ENCODE peak calls at places on chromosomes 6 and 20, in seven cellular contexts. One of them, this sample, is unnamed.

GRCh38 chr6:154229796-154230195 is 126.8 kb downstream of the IPCEF1 start:
- DNase-seq in effector memory CD4-positive, alpha-beta T cell: peak; percentile 14
- DNase-seq in Caki2: no peak
- DNase-seq in body of pancreas: no peak
- DNase-seq in heart right ventricle: no peak
- DNase-seq in NCI-H1436 treated with DMSO at 0.1 percent for 48 hours: no peak
- DNase-seq in NT2/D1: no peak
- DNase-seq in this sample: peak; percentile 60

GRCh38 chr20:50387996-50388332 is 122.2 kb upstream of the PTPN1 start:
- DNase-seq in effector memory CD4-positive, alpha-beta T cell: no peak
- DNase-seq in Caki2: no peak
- DNase-seq in body of pancreas: no peak
- DNase-seq in heart right ventricle: no peak
- DNase-seq in NCI-H1436 treated with DMSO at 0.1 percent for 48 hours: no peak
- DNase-seq in NT2/D1: no peak
- DNase-seq in this sample: peak; percentile 32

GRCh38 chr6:31906122-31906521 is 4.2 kb upstream of the ZBTB12 start:
- DNase-seq in effector memory CD4-positive, alpha-beta T cell: no peak
- DNase-seq in Caki2: no peak
- DNase-seq in body of pancreas: no peak
- DNase-seq in heart right ventricle: no peak
- DNase-seq in NCI-H1436 treated with DMSO at 0.1 percent for 48 hours: no peak
- DNase-seq in NT2/D1: no peak
- DNase-seq in this sample: no peak

GRCh38 chr6:43189905-43190304 is 7.9 kb downstream of the CUL9 start:
- DNase-seq in effector memory CD4-positive, alpha-beta T cell: no peak
- DNase-seq in Caki2: no peak
- DNase-seq in body of pancreas: no peak
- DNase-seq in heart right ventricle: no peak
- DNase-seq in NCI-H1436 treated with DMSO at 0.1 percent for 48 hours: no peak
- DNase-seq in NT2/D1: no peak
- DNase-seq in this sample: no peak

GRCh38 chr6:55694148-55694547 is 115.2 kb upstream of the HMGCLL1 start:
- DNase-seq in effector memory CD4-positive, alpha-beta T cell: no peak
- DNase-seq in Caki2: peak; percentile 30
- DNase-seq in body of pancreas: no peak
- DNase-seq in heart right ventricle: peak; percentile 48
- DNase-seq in NCI-H1436 treated with DMSO at 0.1 percent for 48 hours: no peak
- DNase-seq in NT2/D1: peak; percentile 54
- DNase-seq in this sample: no peak

GRCh38 chr20:40980106-40980827 is 48.4 kb upstream of the TOP1 start:
- DNase-seq in effector memory CD4-positive, alpha-beta T cell: no peak
- DNase-seq in Caki2: no peak
- DNase-seq in body of pancreas: no peak
- DNase-seq in heart right ventricle: no peak
- DNase-seq in NCI-H1436 treated with DMSO at 0.1 percent for 48 hours: no peak
- DNase-seq in NT2/D1: no peak
- DNase-seq in this sample: no peak

GRCh38 chr6:125310994-125311649 is 9.4 kb upstream of the HDDC2 start:
- DNase-seq in effector memory CD4-positive, alpha-beta T cell: no peak
- DNase-seq in Caki2: peak; percentile 67
- DNase-seq in body of pancreas: peak; percentile 30
- DNase-seq in heart right ventricle: peak; percentile 47
- DNase-seq in NCI-H1436 treated with DMSO at 0.1 percent for 48 hours: no peak
- DNase-seq in NT2/D1: peak; percentile 25
- DNase-seq in this sample: peak; percentile 58

GRCh38 chr6:169976301-169977081 is 225.1 kb downstream of the ERMARD start:
- DNase-seq in effector memory CD4-positive, alpha-beta T cell: no peak
- DNase-seq in Caki2: peak; percentile 15
- DNase-seq in body of pancreas: no peak
- DNase-seq in heart right ventricle: no peak
- DNase-seq in NCI-H1436 treated with DMSO at 0.1 percent for 48 hours: no peak
- DNase-seq in NT2/D1: no peak
- DNase-seq in this sample: peak; percentile 46

GRCh38 chr20:20273281-20273680 is 94.6 kb upstream of the INSM1 start:
- DNase-seq in effector memory CD4-positive, alpha-beta T cell: no peak
- DNase-seq in Caki2: no peak
- DNase-seq in body of pancreas: no peak
- DNase-seq in heart right ventricle: no peak
- DNase-seq in NCI-H1436 treated with DMSO at 0.1 percent for 48 hours: no peak
- DNase-seq in NT2/D1: no peak
- DNase-seq in this sample: no peak

GRCh38 chr6:167689278-167689677 is 137.4 kb upstream of the AFDN start:
- DNase-seq in effector memory CD4-positive, alpha-beta T cell: no peak
- DNase-seq in Caki2: no peak
- DNase-seq in body of pancreas: no peak
- DNase-seq in heart right ventricle: no peak
- DNase-seq in NCI-H1436 treated with DMSO at 0.1 percent for 48 hours: no peak
- DNase-seq in NT2/D1: no peak
- DNase-seq in this sample: no peak

GRCh38 chr20:49457444-49457843 is 25.0 kb downstream of the KCNB1 start:
- DNase-seq in effector memory CD4-positive, alpha-beta T cell: no peak
- DNase-seq in Caki2: no peak
- DNase-seq in body of pancreas: no peak
- DNase-seq in heart right ventricle: no peak
- DNase-seq in NCI-H1436 treated with DMSO at 0.1 percent for 48 hours: no peak
- DNase-seq in NT2/D1: no peak
- DNase-seq in this sample: no peak

GRCh38 chr20:63125581-63125892 is 90.4 kb downstream of the YTHDF1 start:
- DNase-seq in effector memory CD4-positive, alpha-beta T cell: no peak
- DNase-seq in Caki2: no peak
- DNase-seq in body of pancreas: no peak
- DNase-seq in heart right ventricle: no peak
- DNase-seq in NCI-H1436 treated with DMSO at 0.1 percent for 48 hours: no peak
- DNase-seq in NT2/D1: no peak
- DNase-seq in this sample: no peak

GRCh38 chr6:15888798-15889772 is 226.3 kb upstream of the DTNBP1 start:
- DNase-seq in effector memory CD4-positive, alpha-beta T cell: no peak
- DNase-seq in Caki2: no peak
- DNase-seq in body of pancreas: no peak
- DNase-seq in heart right ventricle: no peak
- DNase-seq in NCI-H1436 treated with DMSO at 0.1 percent for 48 hours: no peak
- DNase-seq in NT2/D1: no peak
- DNase-seq in this sample: no peak

GRCh38 chr6:13373488-13373886 is 45.1 kb upstream of the TBC1D7 start:
- DNase-seq in effector memory CD4-positive, alpha-beta T cell: no peak
- DNase-seq in Caki2: no peak
- DNase-seq in body of pancreas: no peak
- DNase-seq in heart right ventricle: no peak
- DNase-seq in NCI-H1436 treated with DMSO at 0.1 percent for 48 hours: no peak
- DNase-seq in NT2/D1: no peak
- DNase-seq in this sample: no peak

GRCh38 chr6:121592955-121593665 is 157.7 kb downstream of the GJA1 start:
- DNase-seq in effector memory CD4-positive, alpha-beta T cell: no peak
- DNase-seq in Caki2: no peak
- DNase-seq in body of pancreas: no peak
- DNase-seq in heart right ventricle: no peak
- DNase-seq in NCI-H1436 treated with DMSO at 0.1 percent for 48 hours: no peak
- DNase-seq in NT2/D1: no peak
- DNase-seq in this sample: no peak

GRCh38 chr6:161836643-161837448 is 563.0 kb upstream of the AGPAT4 start:
- DNase-seq in effector memory CD4-positive, alpha-beta T cell: no peak
- DNase-seq in Caki2: peak; percentile 22
- DNase-seq in body of pancreas: peak; percentile 18
- DNase-seq in heart right ventricle: no peak
- DNase-seq in NCI-H1436 treated with DMSO at 0.1 percent for 48 hours: no peak
- DNase-seq in NT2/D1: no peak
- DNase-seq in this sample: no peak

GRCh38 chr6:148379966-148380653 is 37.5 kb downstream of the SASH1 start:
- DNase-seq in effector memory CD4-positive, alpha-beta T cell: no peak
- DNase-seq in Caki2: no peak
- DNase-seq in body of pancreas: no peak
- DNase-seq in heart right ventricle: no peak
- DNase-seq in NCI-H1436 treated with DMSO at 0.1 percent for 48 hours: no peak
- DNase-seq in NT2/D1: no peak
- DNase-seq in this sample: no peak

GRCh38 chr6:78615430-78615904 is 251.9 kb upstream of the IRAK1BP1 start:
- DNase-seq in effector memory CD4-positive, alpha-beta T cell: no peak
- DNase-seq in Caki2: no peak
- DNase-seq in body of pancreas: no peak
- DNase-seq in heart right ventricle: no peak
- DNase-seq in NCI-H1436 treated with DMSO at 0.1 percent for 48 hours: no peak
- DNase-seq in NT2/D1: no peak
- DNase-seq in this sample: no peak

GRCh38 chr6:33271608-33272357 is at the start of the genes RPS18 and VPS52:
- DNase-seq in effector memory CD4-positive, alpha-beta T cell: peak; percentile 92
- DNase-seq in Caki2: peak; percentile 96
- DNase-seq in body of pancreas: peak; percentile 98
- DNase-seq in heart right ventricle: peak; percentile 96
- DNase-seq in NCI-H1436 treated with DMSO at 0.1 percent for 48 hours: peak; percentile 95
- DNase-seq in NT2/D1: peak; percentile 95
- DNase-seq in this sample: peak; percentile 95

GRCh38 chr6:91291071-91291470 is 704.2 kb upstream of the MAP3K7 start:
- DNase-seq in effector memory CD4-positive, alpha-beta T cell: no peak
- DNase-seq in Caki2: no peak
- DNase-seq in body of pancreas: no peak
- DNase-seq in heart right ventricle: no peak
- DNase-seq in NCI-H1436 treated with DMSO at 0.1 percent for 48 hours: no peak
- DNase-seq in NT2/D1: no peak
- DNase-seq in this sample: no peak

GRCh38 chr6:170405311-170405975 is 98.9 kb downstream of the FAM120B start:
- DNase-seq in effector memory CD4-positive, alpha-beta T cell: no peak
- DNase-seq in Caki2: no peak
- DNase-seq in body of pancreas: no peak
- DNase-seq in heart right ventricle: no peak
- DNase-seq in NCI-H1436 treated with DMSO at 0.1 percent for 48 hours: no peak
- DNase-seq in NT2/D1: no peak
- DNase-seq in this sample: peak; percentile 42

GRCh38 chr20:59105581-59105980 is 58.0 kb upstream of the ZNF831 start:
- DNase-seq in effector memory CD4-positive, alpha-beta T cell: no peak
- DNase-seq in Caki2: no peak
- DNase-seq in body of pancreas: no peak
- DNase-seq in heart right ventricle: no peak
- DNase-seq in NCI-H1436 treated with DMSO at 0.1 percent for 48 hours: no peak
- DNase-seq in NT2/D1: no peak
- DNase-seq in this sample: no peak